ENCODE peak calls at places on chromosomes 11 and 22, in eight cellular contexts. T is fibroblast of lung, L is BJ, P is AG10803, S is adrenal gland, C is NB4, Y is cardiac fibroblast, K is right atrium auricular region. F is an unnamed sample.

GRCh38 chr11:63564056-63564784 is 1.0 kb upstream of the PLAAT2 start:
- DNase-seq in T (no peak), L (no peak), P (no peak), S (no peak), C (no peak), Y (no peak), K (no peak), F (peak)

GRCh38 chr11:67663515-67664212 is 10.8 kb downstream of the ALDH3B2 start:
- DNase-seq in T (no peak), L (no peak), P (no peak), S (no peak), C (no peak), Y (no peak), K (no peak), F (no peak)

GRCh38 chr22:46846832-46847355 is 84.4 kb downstream of the TBC1D22A start:
- DNase-seq in T (no peak), L (no peak), P (no peak), S (no peak), C (no peak), Y (no peak), K (peak), F (no peak)

GRCh38 chr11:119134389-119134978 is 13.1 kb downstream of the HINFP start:
- DNase-seq in T (no peak), L (no peak), P (no peak), S (no peak), C (peak), Y (no peak), K (no peak), F (no peak)

GRCh38 chr11:23201936-23202522 is 341.8 kb upstream of the CCDC179 start:
- DNase-seq in T (no peak), L (no peak), P (no peak), S (no peak), C (no peak), Y (no peak), K (no peak), F (no peak)

GRCh38 chr22:40030757-40031092 is 36.0 kb downstream of the FAM83F start:
- DNase-seq in T (no peak), L (no peak), P (no peak), S (no peak), C (peak), Y (no peak), K (no peak), F (no peak)

GRCh38 chr11:1152316-1153104 is 5.2 kb upstream of the MUC5AC start:
- DNase-seq in T (peak), L (no peak), P (peak), S (no peak), C (peak), Y (peak), K (peak), F (peak)

GRCh38 chr11:9750551-9750950 is 86.7 kb downstream of the SWAP70 start:
- DNase-seq in T (no peak), L (no peak), P (no peak), S (no peak), C (no peak), Y (no peak), K (no peak), F (no peak)

GRCh38 chr22:26474687-26475086 is 8.9 kb downstream of the HPS4 start:
- DNase-seq in T (no peak), L (no peak), P (no peak), S (no peak), C (peak), Y (no peak), K (no peak), F (no peak)

GRCh38 chr11:19646308-19646707 is 66.3 kb upstream of the NAV2 start:
- DNase-seq in T (peak), L (no peak), P (peak), S (no peak), C (no peak), Y (peak), K (no peak), F (no peak)

GRCh38 chr11:110069158-110069737 is 23.9 kb upstream of the ZC3H12C start:
- DNase-seq in T (peak), L (no peak), P (peak), S (peak), C (peak), Y (peak), K (no peak), F (peak)

GRCh38 chr11:45592581-45592980 is 72.8 kb downstream of the CHST1 start:
- DNase-seq in T (no peak), L (no peak), P (no peak), S (no peak), C (no peak), Y (no peak), K (no peak), F (no peak)

GRCh38 chr22:36467946-36468345 is 13.5 kb downstream of the TXN2 start:
- DNase-seq in T (peak), L (peak), P (peak), S (no peak), C (peak), Y (peak), K (no peak), F (no peak)

GRCh38 chr11:69797156-69797555 is 22.0 kb upstream of the FGF4 start:
- DNase-seq in T (no peak), L (no peak), P (no peak), S (no peak), C (no peak), Y (no peak), K (no peak), F (no peak)

GRCh38 chr22:50605349-50606074 is 4.9 kb downstream of the MAPK8IP2 start:
- DNase-seq in T (no peak), L (no peak), P (no peak), S (no peak), C (no peak), Y (no peak), K (no peak), F (no peak)

GRCh38 chr11:95074806-95075563 is 8.3 kb downstream of the SRSF8 start:
- DNase-seq in T (peak), L (no peak), P (no peak), S (peak), C (no peak), Y (peak), K (peak), F (no peak)

GRCh38 chr22:46376908-46377565 is 41.5 kb downstream of the TRMU start:
- DNase-seq in T (no peak), L (no peak), P (no peak), S (peak), C (no peak), Y (no peak), K (no peak), F (no peak)

GRCh38 chr22:23382796-23383195 is 197.3 kb downstream of the IGLL1 start:
- DNase-seq in T (no peak), L (no peak), P (no peak), S (no peak), C (no peak), Y (no peak), K (no peak), F (no peak)

GRCh38 chr11:17063171-17064002 is 14.1 kb downstream of the RPS13 start:
- DNase-seq in T (peak), L (no peak), P (peak), S (peak), C (peak), Y (peak), K (no peak), F (peak)

GRCh38 chr22:45308624-45309421 is 911 bp upstream of the FAM118A start:
- DNase-seq in T (no peak), L (no peak), P (no peak), S (no peak), C (peak), Y (no peak), K (no peak), F (peak)

GRCh38 chr11:134975866-134976265 is 563.8 kb upstream of the B3GAT1 start:
- DNase-seq in T (no peak), L (no peak), P (no peak), S (no peak), C (no peak), Y (no peak), K (no peak), F (no peak)

GRCh38 chr11:119317592-119318239 is 786 bp upstream of the MCAM start:
- DNase-seq in T (peak), L (no peak), P (no peak), S (no peak), C (no peak), Y (peak), K (no peak), F (no peak)

GRCh38 chr22:20054034-20054427 is 26.0 kb upstream of the DGCR8 start:
- DNase-seq in T (no peak), L (no peak), P (no peak), S (no peak), C (no peak), Y (no peak), K (no peak), F (no peak)

GRCh38 chr22:42344391-42344861 is 74.0 kb upstream of the TCF20 start:
- DNase-seq in T (peak), L (no peak), P (peak), S (no peak), C (no peak), Y (peak), K (no peak), F (no peak)

GRCh38 chr11:720642-721346 is 14.8 kb downstream of the EPS8L2 start:
- DNase-seq in T (peak), L (no peak), P (no peak), S (no peak), C (no peak), Y (no peak), K (no peak), F (peak)

GRCh38 chr22:39225591-39225990 is 19.2 kb downstream of the PDGFB start:
- DNase-seq in T (no peak), L (no peak), P (no peak), S (no peak), C (no peak), Y (no peak), K (no peak), F (no peak)

GRCh38 chr22:37425800-37426531 is 1.3 kb downstream of the ELFN2 start:
- DNase-seq in T (peak), L (no peak), P (peak), S (no peak), C (peak), Y (peak), K (no peak), F (no peak)

GRCh38 chr11:67534070-67534679 is 10.9 kb upstream of the CABP2 start:
- DNase-seq in T (peak), L (no peak), P (no peak), S (no peak), C (peak), Y (no peak), K (no peak), F (no peak)

GRCh38 chr11:76599041-76600013 is 71.2 kb downstream of the LRRC32 start:
- DNase-seq in T (no peak), L (no peak), P (no peak), S (no peak), C (no peak), Y (peak), K (peak), F (no peak)

GRCh38 chr11:15875934-15876333 is 480.4 kb downstream of the SOX6 start:
- DNase-seq in T (no peak), L (no peak), P (no peak), S (no peak), C (no peak), Y (no peak), K (no peak), F (no peak)

GRCh38 chr11:75896843-75897419 is 81.9 kb downstream of the UVRAG start:
- DNase-seq in T (peak), L (no peak), P (peak), S (no peak), C (peak), Y (peak), K (no peak), F (peak)

GRCh38 chr22:45239378-45240136 is 1.1 kb downstream of the KIAA0930 start:
- DNase-seq in T (no peak), L (no peak), P (no peak), S (no peak), C (peak), Y (no peak), K (no peak), F (no peak)

GRCh38 chr11:125925804-125926203 is 20.0 kb upstream of the VSIG10L2 start:
- DNase-seq in T (no peak), L (no peak), P (no peak), S (no peak), C (no peak), Y (no peak), K (no peak), F (no peak)
- H3K4me3 ChIP-seq in T (no peak), L (no peak), P (no peak), S (no peak), C (no peak), Y (no peak), K (no peak), F (no peak)

DNA sequence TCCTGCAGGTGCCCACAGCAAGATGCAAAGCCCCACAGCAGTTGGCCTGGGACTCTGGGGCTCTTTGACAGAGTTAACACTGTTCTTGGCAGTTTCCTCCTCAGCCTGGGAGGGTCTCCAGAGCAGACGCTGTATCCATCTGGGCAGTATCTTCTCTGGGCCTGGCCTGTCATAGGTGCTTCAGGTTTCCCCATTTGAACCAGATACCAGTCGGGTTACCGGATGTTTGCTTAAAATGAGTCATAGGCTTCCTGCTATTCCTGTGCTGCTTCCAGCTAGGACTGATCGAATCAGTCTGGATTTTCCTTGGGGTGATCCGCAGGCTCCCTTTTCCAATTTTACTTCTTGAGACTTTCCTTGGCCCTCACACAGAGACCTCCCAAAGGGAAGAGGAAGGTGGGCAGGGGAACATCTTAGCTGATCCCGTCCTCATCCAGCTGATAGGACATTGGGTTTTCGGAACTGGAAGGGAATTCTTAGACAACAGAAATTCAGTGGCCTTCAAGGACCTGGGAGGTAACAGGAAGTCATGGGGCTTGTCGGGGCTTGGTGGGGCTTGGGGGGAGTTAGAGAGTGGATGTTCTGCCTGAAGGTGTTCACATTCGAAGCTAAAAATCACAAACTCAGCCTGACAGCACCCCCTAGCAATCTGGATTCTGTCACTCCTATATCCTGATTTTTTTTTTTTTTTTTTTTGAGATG is 2.4 kb upstream of the RANGAP1 start:
- DNase-seq in T (peak), L (no peak), P (peak), S (peak), C (no peak), Y (peak), K (no peak), F (no peak)
- TF ChIP-seq CTCF in T (no peak), L (no peak), P (no peak), S (no peak), C (no peak), Y (no peak), K (no peak), F (no peak)

GRCh38 chr11:8689726-8690255 is 7.2 kb downstream of the RPL27A start:
- DNase-seq in T (no peak), L (no peak), P (no peak), S (no peak), C (no peak), Y (no peak), K (no peak), F (no peak)
- H3K4me3 ChIP-seq in T (peak), L (no peak), P (no peak), S (no peak), C (peak), Y (no peak), K (no peak), F (peak)

GRCh38 chr11:56845121-56845732 is 96.7 kb upstream of the OR9G4 start:
- DNase-seq in T (no peak), L (no peak), P (no peak), S (no peak), C (no peak), Y (no peak), K (no peak), F (no peak)

GRCh38 chr11:56843816-56844215 is 95.3 kb upstream of the OR9G4 start:
- DNase-seq in T (no peak), L (no peak), P (no peak), S (no peak), C (no peak), Y (no peak), K (no peak), F (no peak)

GRCh38 chr11:56846631-56847400 is 98.3 kb upstream of the OR9G4 start:
- DNase-seq in T (no peak), L (no peak), P (no peak), S (no peak), C (no peak), Y (peak), K (no peak), F (no peak)

GRCh38 chr11:56842829-56843794 is 94.6 kb upstream of the OR9G4 start:
- DNase-seq in T (no peak), L (no peak), P (no peak), S (no peak), C (no peak), Y (no peak), K (no peak), F (no peak)

GRCh38 chr11:56841210-56841810 is 92.8 kb upstream of the OR9G4 start:
- DNase-seq in T (peak), L (peak), P (peak), S (peak), C (peak), Y (peak), K (no peak), F (peak)
- TF ChIP-seq CTCF in T (peak), L (peak), P (peak), S (peak), C (peak), Y (peak), K (peak), F (peak)

F was measured in GM12865.